ENCODE peak calls at places on chromosomes 4 and X, in eight cellular contexts. One of them, this sample, is unnamed.

GRCh38 chr4:104022871-104023270 is 303.1 kb upstream of the TACR3 start:
- DNase-seq in heart left ventricle: no peak
- DNase-seq in NCI-H1105: no peak
- DNase-seq in T-helper 9 cell: no peak
- DNase-seq in ureter: no peak
- DNase-seq in left cardiac atrium: no peak
- DNase-seq in neuronal stem cell: no peak
- DNase-seq in CD4-positive, alpha-beta T cell: no peak
- DNase-seq in this sample: no peak

GRCh38 chrX:44698328-44698727 is 145.5 kb upstream of the DUSP21 start:
- DNase-seq in heart left ventricle: no peak
- DNase-seq in NCI-H1105: no peak
- DNase-seq in T-helper 9 cell: no peak
- DNase-seq in ureter: no peak
- DNase-seq in left cardiac atrium: no peak
- DNase-seq in neuronal stem cell: no peak
- DNase-seq in CD4-positive, alpha-beta T cell: no peak
- DNase-seq in this sample: no peak

GRCh38 chr4:48490012-48490679 is at the start of gene ZAR1:
- DNase-seq in heart left ventricle: no peak
- DNase-seq in NCI-H1105: no peak
- DNase-seq in T-helper 9 cell: no peak
- DNase-seq in ureter: no peak
- DNase-seq in left cardiac atrium: no peak
- DNase-seq in neuronal stem cell: no peak
- DNase-seq in CD4-positive, alpha-beta T cell: no peak
- DNase-seq in this sample: no peak

GRCh38 chr4:8549352-8549931 is 30.8 kb upstream of the GPR78 start:
- DNase-seq in heart left ventricle: no peak
- DNase-seq in NCI-H1105: no peak
- DNase-seq in T-helper 9 cell: no peak
- DNase-seq in ureter: no peak
- DNase-seq in left cardiac atrium: no peak
- DNase-seq in neuronal stem cell: no peak
- DNase-seq in CD4-positive, alpha-beta T cell: no peak
- DNase-seq in this sample: no peak

GRCh38 chrX:8741981-8742380 is 10.0 kb upstream of the ANOS1 start:
- DNase-seq in heart left ventricle: no peak
- DNase-seq in NCI-H1105: no peak
- DNase-seq in T-helper 9 cell: no peak
- DNase-seq in ureter: no peak
- DNase-seq in left cardiac atrium: no peak
- DNase-seq in neuronal stem cell: no peak
- DNase-seq in CD4-positive, alpha-beta T cell: no peak
- DNase-seq in this sample: no peak

GRCh38 chrX:101958139-101958538 is 26.3 kb upstream of the ZMAT1 start:
- DNase-seq in heart left ventricle: no peak
- DNase-seq in NCI-H1105: no peak
- DNase-seq in T-helper 9 cell: no peak
- DNase-seq in ureter: no peak
- DNase-seq in left cardiac atrium: no peak
- DNase-seq in neuronal stem cell: no peak
- DNase-seq in CD4-positive, alpha-beta T cell: no peak
- DNase-seq in this sample: no peak

GRCh38 chrX:50609796-50610195 is 139.2 kb upstream of the DGKK start:
- DNase-seq in heart left ventricle: no peak
- DNase-seq in NCI-H1105: no peak
- DNase-seq in T-helper 9 cell: no peak
- DNase-seq in ureter: no peak
- DNase-seq in left cardiac atrium: no peak
- DNase-seq in neuronal stem cell: no peak
- DNase-seq in CD4-positive, alpha-beta T cell: no peak
- DNase-seq in this sample: no peak

GRCh38 chr4:7761720-7762119 is 177.9 kb downstream of the AFAP1 start:
- DNase-seq in heart left ventricle: peak
- DNase-seq in NCI-H1105: no peak
- DNase-seq in T-helper 9 cell: peak
- DNase-seq in ureter: peak
- DNase-seq in left cardiac atrium: peak
- DNase-seq in neuronal stem cell: peak
- DNase-seq in CD4-positive, alpha-beta T cell: peak
- DNase-seq in this sample: peak

GRCh38 chr4:576245-576821 is at the start of gene TMEM271:
- DNase-seq in heart left ventricle: no peak
- DNase-seq in NCI-H1105: no peak
- DNase-seq in T-helper 9 cell: no peak
- DNase-seq in ureter: no peak
- DNase-seq in left cardiac atrium: no peak
- DNase-seq in neuronal stem cell: no peak
- DNase-seq in CD4-positive, alpha-beta T cell: no peak
- DNase-seq in this sample: no peak

GRCh38 chr4:135240796-135241195 is 1039.2 kb upstream of the PABPC4L start:
- DNase-seq in heart left ventricle: no peak
- DNase-seq in NCI-H1105: no peak
- DNase-seq in T-helper 9 cell: no peak
- DNase-seq in ureter: no peak
- DNase-seq in left cardiac atrium: no peak
- DNase-seq in neuronal stem cell: no peak
- DNase-seq in CD4-positive, alpha-beta T cell: no peak
- DNase-seq in this sample: no peak

GRCh38 chrX:123675154-123675553 is 57.7 kb downstream of the THOC2 start:
- DNase-seq in heart left ventricle: no peak
- DNase-seq in NCI-H1105: no peak
- DNase-seq in T-helper 9 cell: no peak
- DNase-seq in ureter: no peak
- DNase-seq in left cardiac atrium: no peak
- DNase-seq in neuronal stem cell: no peak
- DNase-seq in CD4-positive, alpha-beta T cell: no peak
- DNase-seq in this sample: no peak

GRCh38 chr4:74623041-74623440 is 171.3 kb downstream of the BTC start:
- DNase-seq in heart left ventricle: no peak
- DNase-seq in NCI-H1105: peak
- DNase-seq in T-helper 9 cell: no peak
- DNase-seq in ureter: no peak
- DNase-seq in left cardiac atrium: no peak
- DNase-seq in neuronal stem cell: peak
- DNase-seq in CD4-positive, alpha-beta T cell: no peak
- DNase-seq in this sample: peak

GRCh38 chr4:168856312-168856711 is 153.7 kb downstream of the CBR4 start:
- DNase-seq in heart left ventricle: no peak
- DNase-seq in NCI-H1105: no peak
- DNase-seq in T-helper 9 cell: no peak
- DNase-seq in ureter: no peak
- DNase-seq in left cardiac atrium: no peak
- DNase-seq in neuronal stem cell: no peak
- DNase-seq in CD4-positive, alpha-beta T cell: no peak
- DNase-seq in this sample: no peak

GRCh38 chr4:105633241-105633640 is 75.2 kb downstream of the INTS12 start:
- DNase-seq in heart left ventricle: no peak
- DNase-seq in NCI-H1105: no peak
- DNase-seq in T-helper 9 cell: no peak
- DNase-seq in ureter: peak
- DNase-seq in left cardiac atrium: no peak
- DNase-seq in neuronal stem cell: no peak
- DNase-seq in CD4-positive, alpha-beta T cell: no peak
- DNase-seq in this sample: peak

GRCh38 chrX:118367338-118367737 is 21.4 kb downstream of the WDR44 start:
- DNase-seq in heart left ventricle: no peak
- DNase-seq in NCI-H1105: no peak
- DNase-seq in T-helper 9 cell: no peak
- DNase-seq in ureter: no peak
- DNase-seq in left cardiac atrium: no peak
- DNase-seq in neuronal stem cell: no peak
- DNase-seq in CD4-positive, alpha-beta T cell: no peak
- DNase-seq in this sample: no peak

GRCh38 chr4:151417164-151417571 is 8.2 kb downstream of the FHIP1A start:
- DNase-seq in heart left ventricle: no peak
- DNase-seq in NCI-H1105: no peak
- DNase-seq in T-helper 9 cell: no peak
- DNase-seq in ureter: no peak
- DNase-seq in left cardiac atrium: no peak
- DNase-seq in neuronal stem cell: no peak
- DNase-seq in CD4-positive, alpha-beta T cell: no peak
- DNase-seq in this sample: no peak

GRCh38 chr4:74541611-74542177 is 96.8 kb downstream of the AREG start:
- DNase-seq in heart left ventricle: no peak
- DNase-seq in NCI-H1105: no peak
- DNase-seq in T-helper 9 cell: no peak
- DNase-seq in ureter: no peak
- DNase-seq in left cardiac atrium: no peak
- DNase-seq in neuronal stem cell: no peak
- DNase-seq in CD4-positive, alpha-beta T cell: no peak
- DNase-seq in this sample: no peak

GRCh38 chr4:105145913-105146285 is 777 bp upstream of the TET2 start:
- DNase-seq in heart left ventricle: no peak
- DNase-seq in NCI-H1105: no peak
- DNase-seq in T-helper 9 cell: peak
- DNase-seq in ureter: no peak
- DNase-seq in left cardiac atrium: no peak
- DNase-seq in neuronal stem cell: peak
- DNase-seq in CD4-positive, alpha-beta T cell: peak
- DNase-seq in this sample: no peak

GRCh38 chrX:39592776-39593175 is 505.0 kb downstream of the BCOR start:
- DNase-seq in heart left ventricle: no peak
- DNase-seq in NCI-H1105: no peak
- DNase-seq in T-helper 9 cell: no peak
- DNase-seq in ureter: no peak
- DNase-seq in left cardiac atrium: no peak
- DNase-seq in neuronal stem cell: no peak
- DNase-seq in CD4-positive, alpha-beta T cell: no peak
- DNase-seq in this sample: no peak

GRCh38 chr4:182975806-182976205 is 58.6 kb upstream of the DCTD start:
- DNase-seq in heart left ventricle: no peak
- DNase-seq in NCI-H1105: no peak
- DNase-seq in T-helper 9 cell: no peak
- DNase-seq in ureter: no peak
- DNase-seq in left cardiac atrium: no peak
- DNase-seq in neuronal stem cell: no peak
- DNase-seq in CD4-positive, alpha-beta T cell: no peak
- DNase-seq in this sample: no peak

GRCh38 chrX:17635231-17635630 is 102.1 kb upstream of the SCML1 start:
- DNase-seq in heart left ventricle: no peak
- DNase-seq in NCI-H1105: no peak
- DNase-seq in T-helper 9 cell: no peak
- DNase-seq in ureter: no peak
- DNase-seq in left cardiac atrium: no peak
- DNase-seq in neuronal stem cell: peak
- DNase-seq in CD4-positive, alpha-beta T cell: no peak
- DNase-seq in this sample: no peak

GRCh38 chr4:147370881-147371280 is 110.0 kb upstream of the EDNRA start:
- DNase-seq in heart left ventricle: no peak
- DNase-seq in NCI-H1105: no peak
- DNase-seq in T-helper 9 cell: no peak
- DNase-seq in ureter: no peak
- DNase-seq in left cardiac atrium: no peak
- DNase-seq in neuronal stem cell: no peak
- DNase-seq in CD4-positive, alpha-beta T cell: no peak
- DNase-seq in this sample: no peak

GRCh38 chr4:84796388-84796787 is 170.1 kb downstream of the WDFY3 start:
- DNase-seq in heart left ventricle: no peak
- DNase-seq in NCI-H1105: no peak
- DNase-seq in T-helper 9 cell: no peak
- DNase-seq in ureter: no peak
- DNase-seq in left cardiac atrium: no peak
- DNase-seq in neuronal stem cell: no peak
- DNase-seq in CD4-positive, alpha-beta T cell: no peak
- DNase-seq in this sample: no peak

GRCh38 chr4:138178566-138178965 is 63.6 kb downstream of the SLC7A11 start:
- DNase-seq in heart left ventricle: no peak
- DNase-seq in NCI-H1105: no peak
- DNase-seq in T-helper 9 cell: no peak
- DNase-seq in ureter: no peak
- DNase-seq in left cardiac atrium: no peak
- DNase-seq in neuronal stem cell: no peak
- DNase-seq in CD4-positive, alpha-beta T cell: no peak
- DNase-seq in this sample: no peak

GRCh38 chr4:7359302-7360063 is 75.2 kb downstream of the PSAPL1 start:
- DNase-seq in heart left ventricle: no peak
- DNase-seq in NCI-H1105: no peak
- DNase-seq in T-helper 9 cell: no peak
- DNase-seq in ureter: no peak
- DNase-seq in left cardiac atrium: no peak
- DNase-seq in neuronal stem cell: no peak
- DNase-seq in CD4-positive, alpha-beta T cell: no peak
- DNase-seq in this sample: no peak

GRCh38 chr4:30875659-30876269 is 155.6 kb downstream of the PCDH7 start:
- DNase-seq in heart left ventricle: no peak
- DNase-seq in NCI-H1105: no peak
- DNase-seq in T-helper 9 cell: no peak
- DNase-seq in ureter: no peak
- DNase-seq in left cardiac atrium: no peak
- DNase-seq in neuronal stem cell: no peak
- DNase-seq in CD4-positive, alpha-beta T cell: no peak
- DNase-seq in this sample: no peak

GRCh38 chr4:140790171-140790570 is 34.0 kb upstream of the TBC1D9 start:
- DNase-seq in heart left ventricle: no peak
- DNase-seq in NCI-H1105: no peak
- DNase-seq in T-helper 9 cell: no peak
- DNase-seq in ureter: no peak
- DNase-seq in left cardiac atrium: no peak
- DNase-seq in neuronal stem cell: no peak
- DNase-seq in CD4-positive, alpha-beta T cell: no peak
- DNase-seq in this sample: no peak

GRCh38 chr4:57410331-57411052 is 300.3 kb upstream of the IGFBP7 start:
- DNase-seq in heart left ventricle: no peak
- DNase-seq in NCI-H1105: no peak
- DNase-seq in T-helper 9 cell: no peak
- DNase-seq in ureter: no peak
- DNase-seq in left cardiac atrium: peak
- DNase-seq in neuronal stem cell: peak
- DNase-seq in CD4-positive, alpha-beta T cell: no peak
- DNase-seq in this sample: no peak

GRCh38 chr4:108425988-108426387 is 194.4 kb upstream of the RPL34 start:
- DNase-seq in heart left ventricle: no peak
- DNase-seq in NCI-H1105: no peak
- DNase-seq in T-helper 9 cell: no peak
- DNase-seq in ureter: no peak
- DNase-seq in left cardiac atrium: no peak
- DNase-seq in neuronal stem cell: no peak
- DNase-seq in CD4-positive, alpha-beta T cell: no peak
- DNase-seq in this sample: no peak

GRCh38 chr4:83876047-83876446 is 340.1 kb downstream of the GPAT3 start:
- DNase-seq in heart left ventricle: no peak
- DNase-seq in NCI-H1105: no peak
- DNase-seq in T-helper 9 cell: no peak
- DNase-seq in ureter: no peak
- DNase-seq in left cardiac atrium: no peak
- DNase-seq in neuronal stem cell: no peak
- DNase-seq in CD4-positive, alpha-beta T cell: no peak
- DNase-seq in this sample: no peak

GRCh38 chr4:159428975-159429692 is 326.3 kb downstream of the RAPGEF2 start:
- DNase-seq in heart left ventricle: no peak
- DNase-seq in NCI-H1105: no peak
- DNase-seq in T-helper 9 cell: no peak
- DNase-seq in ureter: no peak
- DNase-seq in left cardiac atrium: no peak
- DNase-seq in neuronal stem cell: no peak
- DNase-seq in CD4-positive, alpha-beta T cell: no peak
- DNase-seq in this sample: no peak

GRCh38 chr4:98786866-98787265 is 128.5 kb upstream of the TSPAN5 start:
- DNase-seq in heart left ventricle: no peak
- DNase-seq in NCI-H1105: no peak
- DNase-seq in T-helper 9 cell: no peak
- DNase-seq in ureter: no peak
- DNase-seq in left cardiac atrium: no peak
- DNase-seq in neuronal stem cell: no peak
- DNase-seq in CD4-positive, alpha-beta T cell: no peak
- DNase-seq in this sample: no peak

GRCh38 chr4:129641179-129641578 is 545.2 kb downstream of the C4orf33 start:
- DNase-seq in heart left ventricle: peak
- DNase-seq in NCI-H1105: no peak
- DNase-seq in T-helper 9 cell: peak
- DNase-seq in ureter: peak
- DNase-seq in left cardiac atrium: peak
- DNase-seq in neuronal stem cell: peak
- DNase-seq in CD4-positive, alpha-beta T cell: no peak
- DNase-seq in this sample: no peak

GRCh38 chr4:8117278-8117682 is 41.3 kb downstream of the ABLIM2 start:
- DNase-seq in heart left ventricle: no peak
- DNase-seq in NCI-H1105: no peak
- DNase-seq in T-helper 9 cell: no peak
- DNase-seq in ureter: no peak
- DNase-seq in left cardiac atrium: peak
- DNase-seq in neuronal stem cell: no peak
- DNase-seq in CD4-positive, alpha-beta T cell: no peak
- DNase-seq in this sample: peak